ENCODE peak calls at places on chromosomes 4 and X, in eight cellular contexts. One of them, this sample, is unnamed.

GRCh38 chrX:53249387-53250042 is 24.5 kb upstream of the KDM5C start:
- DNase-seq in neuronal stem cell: no peak
- DNase-seq in heart right ventricle: no peak
- DNase-seq in caudate nucleus: no peak
- DNase-seq in LoVo: no peak
- DNase-seq in stomach: no peak
- DNase-seq in CD4-positive, alpha-beta T cell: no peak
- DNase-seq in fibroblast of lung: no peak
- DNase-seq in this sample: no peak

GRCh38 chr4:109560687-109561452 is 824 bp downstream of the MCUB start:
- DNase-seq in neuronal stem cell: peak
- DNase-seq in heart right ventricle: peak
- DNase-seq in caudate nucleus: no peak
- DNase-seq in LoVo: peak
- DNase-seq in stomach: no peak
- DNase-seq in CD4-positive, alpha-beta T cell: peak
- DNase-seq in fibroblast of lung: peak
- DNase-seq in this sample: peak

GRCh38 chr4:1061747-1062146 is 50.3 kb downstream of the FGFRL1 start:
- DNase-seq in neuronal stem cell: no peak
- DNase-seq in heart right ventricle: no peak
- DNase-seq in caudate nucleus: no peak
- DNase-seq in LoVo: no peak
- DNase-seq in stomach: no peak
- DNase-seq in CD4-positive, alpha-beta T cell: no peak
- DNase-seq in fibroblast of lung: no peak
- DNase-seq in this sample: peak

GRCh38 chr4:11259837-11260236 is 168.9 kb downstream of the HS3ST1 start:
- DNase-seq in neuronal stem cell: no peak
- DNase-seq in heart right ventricle: no peak
- DNase-seq in caudate nucleus: no peak
- DNase-seq in LoVo: no peak
- DNase-seq in stomach: no peak
- DNase-seq in CD4-positive, alpha-beta T cell: no peak
- DNase-seq in fibroblast of lung: no peak
- DNase-seq in this sample: no peak

GRCh38 chr4:52594961-52595360 is 64.1 kb downstream of the USP46 start:
- DNase-seq in neuronal stem cell: no peak
- DNase-seq in heart right ventricle: no peak
- DNase-seq in caudate nucleus: no peak
- DNase-seq in LoVo: no peak
- DNase-seq in stomach: no peak
- DNase-seq in CD4-positive, alpha-beta T cell: no peak
- DNase-seq in fibroblast of lung: no peak
- DNase-seq in this sample: no peak

GRCh38 chrX:136954930-136955329 is 74.4 kb upstream of the RBMX start:
- DNase-seq in neuronal stem cell: no peak
- DNase-seq in heart right ventricle: no peak
- DNase-seq in caudate nucleus: no peak
- DNase-seq in LoVo: no peak
- DNase-seq in stomach: no peak
- DNase-seq in CD4-positive, alpha-beta T cell: no peak
- DNase-seq in fibroblast of lung: peak
- DNase-seq in this sample: no peak

GRCh38 chr4:107219681-107220080 is 183.6 kb upstream of the DKK2 start:
- DNase-seq in neuronal stem cell: no peak
- DNase-seq in heart right ventricle: no peak
- DNase-seq in caudate nucleus: no peak
- DNase-seq in LoVo: no peak
- DNase-seq in stomach: no peak
- DNase-seq in CD4-positive, alpha-beta T cell: no peak
- DNase-seq in fibroblast of lung: peak
- DNase-seq in this sample: no peak

GRCh38 chr4:3729885-3730226 is 36.3 kb upstream of the ADRA2C start:
- DNase-seq in neuronal stem cell: no peak
- DNase-seq in heart right ventricle: no peak
- DNase-seq in caudate nucleus: no peak
- DNase-seq in LoVo: no peak
- DNase-seq in stomach: no peak
- DNase-seq in CD4-positive, alpha-beta T cell: no peak
- DNase-seq in fibroblast of lung: no peak
- DNase-seq in this sample: no peak

GRCh38 chr4:152304220-152304619 is 231.7 kb downstream of the FBXW7 start:
- DNase-seq in neuronal stem cell: no peak
- DNase-seq in heart right ventricle: no peak
- DNase-seq in caudate nucleus: no peak
- DNase-seq in LoVo: no peak
- DNase-seq in stomach: no peak
- DNase-seq in CD4-positive, alpha-beta T cell: no peak
- DNase-seq in fibroblast of lung: peak
- DNase-seq in this sample: no peak

GRCh38 chrX:151359931-151360871 is 36.8 kb upstream of the VMA21 start:
- DNase-seq in neuronal stem cell: peak
- DNase-seq in heart right ventricle: peak
- DNase-seq in caudate nucleus: no peak
- DNase-seq in LoVo: no peak
- DNase-seq in stomach: peak
- DNase-seq in CD4-positive, alpha-beta T cell: peak
- DNase-seq in fibroblast of lung: no peak
- DNase-seq in this sample: no peak

GRCh38 chrX:119187298-119187697 is 48.8 kb upstream of the PGRMC1 start:
- DNase-seq in neuronal stem cell: no peak
- DNase-seq in heart right ventricle: no peak
- DNase-seq in caudate nucleus: no peak
- DNase-seq in LoVo: no peak
- DNase-seq in stomach: no peak
- DNase-seq in CD4-positive, alpha-beta T cell: no peak
- DNase-seq in fibroblast of lung: no peak
- DNase-seq in this sample: no peak

GRCh38 chr4:159487284-159487747 is 384.4 kb downstream of the RAPGEF2 start:
- DNase-seq in neuronal stem cell: peak
- DNase-seq in heart right ventricle: peak
- DNase-seq in caudate nucleus: peak
- DNase-seq in LoVo: peak
- DNase-seq in stomach: peak
- DNase-seq in CD4-positive, alpha-beta T cell: no peak
- DNase-seq in fibroblast of lung: peak
- DNase-seq in this sample: no peak

GRCh38 chr4:176044589-176044951 is 21.1 kb upstream of the WDR17 start:
- DNase-seq in neuronal stem cell: no peak
- DNase-seq in heart right ventricle: no peak
- DNase-seq in caudate nucleus: peak
- DNase-seq in LoVo: no peak
- DNase-seq in stomach: no peak
- DNase-seq in CD4-positive, alpha-beta T cell: no peak
- DNase-seq in fibroblast of lung: peak
- DNase-seq in this sample: no peak

GRCh38 chrX:68196939-68197791 is 236.1 kb downstream of the OPHN1 start:
- DNase-seq in neuronal stem cell: peak
- DNase-seq in heart right ventricle: peak
- DNase-seq in caudate nucleus: peak
- DNase-seq in LoVo: peak
- DNase-seq in stomach: no peak
- DNase-seq in CD4-positive, alpha-beta T cell: no peak
- DNase-seq in fibroblast of lung: peak
- DNase-seq in this sample: peak

GRCh38 chr4:114087596-114088230 is 108.3 kb upstream of the ARSJ start:
- DNase-seq in neuronal stem cell: no peak
- DNase-seq in heart right ventricle: no peak
- DNase-seq in caudate nucleus: no peak
- DNase-seq in LoVo: no peak
- DNase-seq in stomach: no peak
- DNase-seq in CD4-positive, alpha-beta T cell: no peak
- DNase-seq in fibroblast of lung: peak
- DNase-seq in this sample: no peak

GRCh38 chr4:2256781-2257191 is 5.1 kb downstream of the MXD4 start:
- DNase-seq in neuronal stem cell: no peak
- DNase-seq in heart right ventricle: peak
- DNase-seq in caudate nucleus: no peak
- DNase-seq in LoVo: no peak
- DNase-seq in stomach: peak
- DNase-seq in CD4-positive, alpha-beta T cell: no peak
- DNase-seq in fibroblast of lung: no peak
- DNase-seq in this sample: peak

GRCh38 chr4:128107766-128108165 is 46.7 kb downstream of the LARP1B start:
- DNase-seq in neuronal stem cell: no peak
- DNase-seq in heart right ventricle: no peak
- DNase-seq in caudate nucleus: no peak
- DNase-seq in LoVo: no peak
- DNase-seq in stomach: no peak
- DNase-seq in CD4-positive, alpha-beta T cell: no peak
- DNase-seq in fibroblast of lung: peak
- DNase-seq in this sample: no peak

GRCh38 chr4:83170952-83171399 is 56.4 kb upstream of the PLAC8 start:
- DNase-seq in neuronal stem cell: no peak
- DNase-seq in heart right ventricle: no peak
- DNase-seq in caudate nucleus: no peak
- DNase-seq in LoVo: peak
- DNase-seq in stomach: no peak
- DNase-seq in CD4-positive, alpha-beta T cell: no peak
- DNase-seq in fibroblast of lung: no peak
- DNase-seq in this sample: no peak

GRCh38 chr4:168562021-168562691 is 65.3 kb downstream of the PALLD start:
- DNase-seq in neuronal stem cell: no peak
- DNase-seq in heart right ventricle: no peak
- DNase-seq in caudate nucleus: no peak
- DNase-seq in LoVo: no peak
- DNase-seq in stomach: no peak
- DNase-seq in CD4-positive, alpha-beta T cell: no peak
- DNase-seq in fibroblast of lung: peak
- DNase-seq in this sample: no peak

GRCh38 chrX:53088136-53088974 is 5.6 kb upstream of the KANTR start:
- DNase-seq in neuronal stem cell: no peak
- DNase-seq in heart right ventricle: peak
- DNase-seq in caudate nucleus: peak
- DNase-seq in LoVo: no peak
- DNase-seq in stomach: peak
- DNase-seq in CD4-positive, alpha-beta T cell: peak
- DNase-seq in fibroblast of lung: peak
- DNase-seq in this sample: peak

GRCh38 chrX:68807818-68808217 is 21.0 kb upstream of the EFNB1 start:
- DNase-seq in neuronal stem cell: no peak
- DNase-seq in heart right ventricle: no peak
- DNase-seq in caudate nucleus: no peak
- DNase-seq in LoVo: no peak
- DNase-seq in stomach: no peak
- DNase-seq in CD4-positive, alpha-beta T cell: no peak
- DNase-seq in fibroblast of lung: no peak
- DNase-seq in this sample: no peak

GRCh38 chr4:2047031-2047660 is 12.0 kb upstream of the NAT8L start:
- DNase-seq in neuronal stem cell: no peak
- DNase-seq in heart right ventricle: no peak
- DNase-seq in caudate nucleus: no peak
- DNase-seq in LoVo: no peak
- DNase-seq in stomach: no peak
- DNase-seq in CD4-positive, alpha-beta T cell: no peak
- DNase-seq in fibroblast of lung: no peak
- DNase-seq in this sample: no peak

GRCh38 chr4:26321326-26322276 is 787 bp downstream of the RBPJ start:
- DNase-seq in neuronal stem cell: no peak
- DNase-seq in heart right ventricle: no peak
- DNase-seq in caudate nucleus: peak
- DNase-seq in LoVo: no peak
- DNase-seq in stomach: no peak
- DNase-seq in CD4-positive, alpha-beta T cell: peak
- DNase-seq in fibroblast of lung: peak
- DNase-seq in this sample: peak

GRCh38 chrX:137031517-137032377 is 2.0 kb downstream of the GPR101 start:
- DNase-seq in neuronal stem cell: no peak
- DNase-seq in heart right ventricle: no peak
- DNase-seq in caudate nucleus: no peak
- DNase-seq in LoVo: no peak
- DNase-seq in stomach: no peak
- DNase-seq in CD4-positive, alpha-beta T cell: no peak
- DNase-seq in fibroblast of lung: peak
- DNase-seq in this sample: no peak

GRCh38 chr4:137129471-137130244 is 402.6 kb downstream of the PCDH18 start:
- DNase-seq in neuronal stem cell: no peak
- DNase-seq in heart right ventricle: no peak
- DNase-seq in caudate nucleus: no peak
- DNase-seq in LoVo: no peak
- DNase-seq in stomach: no peak
- DNase-seq in CD4-positive, alpha-beta T cell: no peak
- DNase-seq in fibroblast of lung: peak
- DNase-seq in this sample: no peak

GRCh38 chr4:98260047-98260578 is 1.1 kb upstream of the RAP1GDS1 start:
- DNase-seq in neuronal stem cell: no peak
- DNase-seq in heart right ventricle: no peak
- DNase-seq in caudate nucleus: no peak
- DNase-seq in LoVo: peak
- DNase-seq in stomach: peak
- DNase-seq in CD4-positive, alpha-beta T cell: peak
- DNase-seq in fibroblast of lung: no peak
- DNase-seq in this sample: peak

GRCh38 chr4:132596186-132596585 is 552.9 kb upstream of the PCDH10 start:
- DNase-seq in neuronal stem cell: no peak
- DNase-seq in heart right ventricle: no peak
- DNase-seq in caudate nucleus: no peak
- DNase-seq in LoVo: no peak
- DNase-seq in stomach: no peak
- DNase-seq in CD4-positive, alpha-beta T cell: no peak
- DNase-seq in fibroblast of lung: no peak
- DNase-seq in this sample: no peak

GRCh38 chr4:45987858-45988257 is 136.0 kb downstream of the GABRG1 start:
- DNase-seq in neuronal stem cell: no peak
- DNase-seq in heart right ventricle: no peak
- DNase-seq in caudate nucleus: no peak
- DNase-seq in LoVo: no peak
- DNase-seq in stomach: no peak
- DNase-seq in CD4-positive, alpha-beta T cell: no peak
- DNase-seq in fibroblast of lung: no peak
- DNase-seq in this sample: no peak

GRCh38 chrX:101037231-101037630 is 14.7 kb downstream of the TRMT2B start:
- DNase-seq in neuronal stem cell: no peak
- DNase-seq in heart right ventricle: no peak
- DNase-seq in caudate nucleus: no peak
- DNase-seq in LoVo: no peak
- DNase-seq in stomach: no peak
- DNase-seq in CD4-positive, alpha-beta T cell: no peak
- DNase-seq in fibroblast of lung: no peak
- DNase-seq in this sample: no peak

GRCh38 chrX:136397001-136397400 is 90.7 kb upstream of the BRS3 start:
- DNase-seq in neuronal stem cell: no peak
- DNase-seq in heart right ventricle: no peak
- DNase-seq in caudate nucleus: no peak
- DNase-seq in LoVo: no peak
- DNase-seq in stomach: no peak
- DNase-seq in CD4-positive, alpha-beta T cell: no peak
- DNase-seq in fibroblast of lung: no peak
- DNase-seq in this sample: no peak

GRCh38 chr4:8394806-8395205 is 45.7 kb downstream of the ACOX3 start:
- DNase-seq in neuronal stem cell: no peak
- DNase-seq in heart right ventricle: no peak
- DNase-seq in caudate nucleus: peak
- DNase-seq in LoVo: no peak
- DNase-seq in stomach: no peak
- DNase-seq in CD4-positive, alpha-beta T cell: no peak
- DNase-seq in fibroblast of lung: no peak
- DNase-seq in this sample: no peak

GRCh38 chr4:27248829-27249228 is 388.2 kb downstream of the STIM2 start:
- DNase-seq in neuronal stem cell: no peak
- DNase-seq in heart right ventricle: no peak
- DNase-seq in caudate nucleus: no peak
- DNase-seq in LoVo: no peak
- DNase-seq in stomach: no peak
- DNase-seq in CD4-positive, alpha-beta T cell: no peak
- DNase-seq in fibroblast of lung: peak
- DNase-seq in this sample: no peak

GRCh38 chrX:118181030-118181429 is 64.4 kb upstream of the KLHL13 start:
- DNase-seq in neuronal stem cell: no peak
- DNase-seq in heart right ventricle: no peak
- DNase-seq in caudate nucleus: no peak
- DNase-seq in LoVo: no peak
- DNase-seq in stomach: no peak
- DNase-seq in CD4-positive, alpha-beta T cell: no peak
- DNase-seq in fibroblast of lung: peak
- DNase-seq in this sample: no peak

This sample was measured in Peyer's patch.